ENCODE peak calls at places on chromosome 4, in four cellular contexts. T is prostate gland, E is SK-N-SH, H is GM23338. C is an unnamed sample.

GRCh38 chr4:118154643-118155042 is 120.4 kb downstream of the NDST3 start:
- DNase-seq in E (no peak), H (no peak), T (no peak), C (no peak)

GRCh38 chr4:36823199-36823967 is 421.2 kb upstream of the NWD2 start:
- DNase-seq in T (no peak), H (no peak), E (no peak), C (no peak)

GRCh38 chr4:156113138-156113537 is 159.5 kb upstream of the CTSO start:
- DNase-seq in E (no peak), H (peak), T (no peak), C (no peak)

GRCh38 chr4:155578726-155579385 is 87.8 kb upstream of the GUCY1A1 start:
- DNase-seq in E (no peak), H (no peak), T (no peak), C (no peak)

GRCh38 chr4:54958236-54958635 is 167.2 kb downstream of the KDR start:
- DNase-seq in H (no peak), T (no peak), E (no peak), C (no peak)

GRCh38 chr4:23782778-23783455 is 106.9 kb downstream of the PPARGC1A start:
- DNase-seq in T (no peak), E (no peak), H (no peak), C (no peak)

GRCh38 chr4:26298198-26298950 is 22.4 kb upstream of the RBPJ start:
- DNase-seq in H (peak), T (no peak), E (no peak), C (no peak)

GRCh38 chr4:10288830-10289533 is 168.2 kb downstream of the ZNF518B start:
- DNase-seq in T (no peak), E (no peak), H (no peak), C (no peak)

GRCh38 chr4:23235613-23236390 is 543.1 kb downstream of the GBA3 start:
- DNase-seq in E (no peak), T (no peak), H (peak), C (no peak)

GRCh38 chr4:128758314-128758922 is 51.1 kb upstream of the JADE1 start:
- DNase-seq in E (no peak), H (no peak), T (no peak), C (no peak)

GRCh38 chr4:185592845-185593488 is 57.7 kb upstream of the PDLIM3 start:
- DNase-seq in T (no peak), H (peak), E (no peak), C (no peak)

GRCh38 chr4:182973421-182974340 is 56.5 kb upstream of the DCTD start:
- DNase-seq in H (peak), E (no peak), T (no peak), C (no peak)

GRCh38 chr4:26671111-26671510 is 87.2 kb downstream of the TBC1D19 start:
- DNase-seq in T (no peak), H (peak), E (no peak), C (no peak)

GRCh38 chr4:110417151-110417550 is 58.8 kb upstream of the ENPEP start:
- DNase-seq in E (no peak), H (no peak), T (no peak), C (no peak)

GRCh38 chr4:150010525-150011126 is 67.6 kb upstream of the DCLK2 start:
- DNase-seq in T (peak), E (peak), H (peak), C (peak)

GRCh38 chr4:113692809-113693411 is 68.6 kb downstream of the CAMK2D start:
- DNase-seq in H (no peak), T (no peak), E (no peak), C (no peak)

GRCh38 chr4:11424000-11424399 is 4.7 kb downstream of the HS3ST1 start:
- DNase-seq in E (peak), T (peak), H (peak), C (no peak)

GRCh38 chr4:79865253-79865652 is 207.8 kb downstream of the ANTXR2 start:
- DNase-seq in H (no peak), T (no peak), E (no peak), C (no peak)

GRCh38 chr4:3767569-3768288 is 1.5 kb downstream of the ADRA2C start:
- DNase-seq in T (no peak), H (peak), E (peak), C (no peak)

GRCh38 chr4:155745984-155746383 is 12.8 kb upstream of the GUCY1B1 start:
- DNase-seq in E (no peak), T (no peak), H (no peak), C (no peak)

GRCh38 chr4:83536649-83537352 is 893 bp downstream of the GPAT3 start:
- DNase-seq in E (no peak), T (peak), H (no peak), C (no peak)
- H3K4me3 ChIP-seq in E (peak), T (peak), H (peak), C (peak)

GRCh38 chr4:6772223-6772928 is 10.2 kb upstream of the KIAA0232 start:
- DNase-seq in H (no peak), T (peak), E (no peak), C (no peak)
- H3K27ac ChIP-seq in H (no peak), T (peak), E (no peak), C (no peak)

DNA sequence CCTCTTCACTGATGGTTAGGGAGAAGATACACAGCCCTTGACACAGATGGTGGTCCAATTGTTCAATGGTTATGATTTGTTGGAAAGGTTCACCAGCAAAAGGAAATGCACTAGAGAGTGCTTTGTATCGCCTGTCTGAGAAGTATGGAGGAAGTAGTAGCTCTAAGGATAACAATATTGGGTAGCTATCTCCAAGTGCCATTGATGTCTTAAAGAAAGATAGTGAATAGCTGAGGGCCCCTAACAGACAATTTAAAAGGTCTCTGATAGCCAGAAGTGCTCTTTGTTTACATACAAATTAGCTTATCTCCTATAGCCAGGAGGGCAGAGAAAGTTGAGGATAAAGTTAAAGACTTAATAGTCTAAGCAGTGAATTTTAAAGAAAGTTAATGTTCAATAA is 33.9 kb upstream of the BLTP1 start:
- DNase-seq in H (no peak), T (no peak), E (no peak), C (no peak)
- TF ChIP-seq POLR2AphosphoS5 in H (no peak), T (no peak), E (no peak), C (no peak)

GRCh38 chr4:48195853-48196252 is 61.8 kb upstream of the TXK start:
- DNase-seq in T (no peak), E (no peak), H (no peak), C (no peak)
- H3K4me3 ChIP-seq in T (no peak), E (no peak), H (no peak), C (no peak)

GRCh38 chr4:76998251-76998901 is 48.8 kb downstream of the SEPTIN11 start:
- DNase-seq in H (no peak), E (no peak), T (no peak), C (no peak)

GRCh38 chr4:77002721-77003120 is 53.2 kb downstream of the SEPTIN11 start:
- DNase-seq in H (no peak), T (no peak), E (no peak), C (no peak)

GRCh38 chr4:77002321-77002720 is 52.8 kb downstream of the SEPTIN11 start:
- DNase-seq in T (no peak), E (no peak), H (no peak), C (no peak)

GRCh38 chr4:77003400-77003799 is 53.8 kb downstream of the SEPTIN11 start:
- DNase-seq in E (no peak), H (no peak), T (no peak), C (no peak)

GRCh38 chr4:77001907-77002306 is 52.4 kb downstream of the SEPTIN11 start:
- DNase-seq in H (peak), E (no peak), T (no peak), C (no peak)
- H3K27ac ChIP-seq in H (peak), E (peak), T (no peak), C (no peak)

GRCh38 chr4:95340191-95340590 is 208.6 kb downstream of the UNC5C start:
- DNase-seq in T (no peak), H (no peak), E (no peak), C (no peak)
- TF ChIP-seq POLR2AphosphoS5 in T (no peak), H (no peak), E (no peak), C (no peak)

C was measured in stomach.